ENCODE peak calls at places on chromosomes 16 and 17, in four cellular contexts. One of them, this sample, is unnamed. For H3K4me1, the result is how much of the 10 kb centered on the place peaks cover.

GRCh38 chr17:72192409-72193192 is 71.8 kb downstream of the SOX9 start:
- DNase-seq in sigmoid colon: no peak
- DNase-seq in breast epithelium: no peak
- DNase-seq in Panc1: no peak
- DNase-seq in this sample: peak

GRCh38 chr16:89922884-89923639 is at the start of gene TUBB3:
- DNase-seq in sigmoid colon: no peak
- DNase-seq in breast epithelium: no peak
- DNase-seq in Panc1: no peak
- DNase-seq in this sample: no peak

GRCh38 chr16:11748404-11749254 is 6.0 kb upstream of the TXNDC11 start:
- DNase-seq in sigmoid colon: no peak
- DNase-seq in breast epithelium: no peak
- DNase-seq in Panc1: no peak
- DNase-seq in this sample: no peak

GRCh38 chr16:65967376-65967775 is 399.1 kb upstream of the CDH5 start:
- DNase-seq in sigmoid colon: no peak
- DNase-seq in breast epithelium: no peak
- DNase-seq in Panc1: no peak
- DNase-seq in this sample: no peak

GRCh38 chr17:7043195-7043543 is 723 bp downstream of the SLC16A11 start:
- DNase-seq in sigmoid colon: no peak
- DNase-seq in breast epithelium: no peak
- DNase-seq in Panc1: no peak
- DNase-seq in this sample: no peak

GRCh38 chr17:9842057-9842758 is 16.5 kb downstream of the GLP2R start:
- DNase-seq in sigmoid colon: peak
- DNase-seq in breast epithelium: peak
- DNase-seq in Panc1: no peak
- DNase-seq in this sample: peak

GRCh38 chr17:80260791-80261158 is at the start of gene RNF213:
- DNase-seq in sigmoid colon: no peak
- DNase-seq in breast epithelium: no peak
- DNase-seq in Panc1: no peak
- DNase-seq in this sample: no peak

GRCh38 chr17:50055426-50056216 is at the start of gene ITGA3:
- DNase-seq in sigmoid colon: peak
- DNase-seq in breast epithelium: peak
- DNase-seq in Panc1: no peak
- DNase-seq in this sample: no peak

GRCh38 chr16:1877089-1877488 is 5.1 kb upstream of the MEIOB start:
- DNase-seq in sigmoid colon: peak
- DNase-seq in breast epithelium: no peak
- DNase-seq in Panc1: no peak
- DNase-seq in this sample: no peak

GRCh38 chr17:10099051-10099571 is 99.3 kb downstream of the GAS7 start:
- DNase-seq in sigmoid colon: no peak
- DNase-seq in breast epithelium: no peak
- DNase-seq in Panc1: no peak
- DNase-seq in this sample: no peak

GRCh38 chr17:77354721-77355455 is 214.1 kb downstream of the SEC14L1 start:
- DNase-seq in sigmoid colon: peak
- DNase-seq in breast epithelium: no peak
- DNase-seq in Panc1: no peak
- DNase-seq in this sample: peak

GRCh38 chr17:19728114-19728495 is 11.7 kb upstream of the SLC47A2 start:
- DNase-seq in sigmoid colon: peak
- DNase-seq in breast epithelium: peak
- DNase-seq in Panc1: no peak
- DNase-seq in this sample: no peak

GRCh38 chr17:78384479-78385175 is 6.2 kb downstream of the PGS1 start:
- DNase-seq in sigmoid colon: no peak
- DNase-seq in breast epithelium: no peak
- DNase-seq in Panc1: no peak
- DNase-seq in this sample: no peak

GRCh38 chr17:15941781-15942180 is 3.1 kb upstream of the ADORA2B start:
- DNase-seq in sigmoid colon: peak
- DNase-seq in breast epithelium: no peak
- DNase-seq in Panc1: no peak
- DNase-seq in this sample: no peak

GRCh38 chr17:33651631-33652030 is 358.5 kb upstream of the ASIC2 start:
- DNase-seq in sigmoid colon: no peak
- DNase-seq in breast epithelium: no peak
- DNase-seq in Panc1: no peak
- DNase-seq in this sample: no peak

GRCh38 chr17:73340093-73340596 is 28.3 kb upstream of the CDC42EP4 start:
- DNase-seq in sigmoid colon: peak
- DNase-seq in breast epithelium: peak
- DNase-seq in Panc1: no peak
- DNase-seq in this sample: no peak

GRCh38 chr17:11535231-11535630 is 63.0 kb upstream of the DNAH9 start:
- DNase-seq in sigmoid colon: no peak
- DNase-seq in breast epithelium: no peak
- DNase-seq in Panc1: no peak
- DNase-seq in this sample: no peak

GRCh38 chr16:50301626-50302471 is 35.5 kb downstream of the ADCY7 start:
- DNase-seq in sigmoid colon: peak
- DNase-seq in breast epithelium: no peak
- DNase-seq in Panc1: no peak
- DNase-seq in this sample: no peak

GRCh38 chr17:28365487-28365886 is 488 bp upstream of the SEBOX start:
- DNase-seq in sigmoid colon: no peak
- DNase-seq in breast epithelium: no peak
- DNase-seq in Panc1: no peak
- DNase-seq in this sample: no peak

GRCh38 chr16:68113059-68113757 is 28.0 kb downstream of the NFATC3 start:
- DNase-seq in sigmoid colon: no peak
- DNase-seq in breast epithelium: no peak
- DNase-seq in Panc1: no peak
- DNase-seq in this sample: no peak

GRCh38 chr16:68115851-68116250 is 30.7 kb downstream of the NFATC3 start:
- DNase-seq in sigmoid colon: no peak
- DNase-seq in breast epithelium: no peak
- DNase-seq in Panc1: no peak
- DNase-seq in this sample: no peak

GRCh38 chr16:68117884-68118283 is 32.7 kb downstream of the NFATC3 start:
- DNase-seq in sigmoid colon: no peak
- DNase-seq in breast epithelium: no peak
- DNase-seq in Panc1: no peak
- DNase-seq in this sample: no peak

GRCh38 chr16:68113765-68114240 is 28.6 kb downstream of the NFATC3 start:
- DNase-seq in sigmoid colon: no peak
- DNase-seq in breast epithelium: no peak
- DNase-seq in Panc1: no peak
- DNase-seq in this sample: no peak

DNA sequence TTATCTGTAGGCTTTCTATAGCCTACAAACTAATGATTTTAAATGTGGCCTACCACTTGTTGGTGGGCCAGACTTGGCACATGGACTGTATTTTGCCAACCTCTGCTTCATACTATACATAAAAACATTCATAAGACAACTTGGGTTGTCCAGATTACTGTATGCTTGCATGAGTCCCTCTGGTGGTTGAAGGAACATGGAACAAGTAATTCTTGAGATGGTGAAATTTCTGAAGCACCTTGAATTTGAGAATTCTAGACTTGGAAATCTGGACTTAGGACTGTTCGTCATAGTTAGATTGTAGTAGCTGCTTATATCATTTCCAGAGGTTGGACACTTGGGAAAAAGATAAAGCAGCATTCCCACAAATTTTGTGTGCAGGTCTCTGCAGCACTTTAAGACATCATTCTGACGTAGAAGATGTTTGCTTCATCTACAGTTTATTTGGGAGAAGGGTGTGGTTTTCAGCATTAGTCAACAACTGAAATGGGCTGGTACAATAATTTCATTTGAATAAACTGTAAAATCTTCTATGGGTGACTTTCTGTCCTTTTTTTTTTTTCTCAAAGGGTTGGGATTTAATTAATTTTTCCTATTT is 31.2 kb downstream of the NFATC3 start:
- DNase-seq in sigmoid colon: no peak
- DNase-seq in breast epithelium: no peak
- DNase-seq in Panc1: peak
- DNase-seq in this sample: no peak
- TF ChIP-seq CTCF in sigmoid colon: no peak
- TF ChIP-seq CTCF in breast epithelium: peak
- TF ChIP-seq CTCF in Panc1: no peak
- TF ChIP-seq CTCF in this sample: no peak

DNA sequence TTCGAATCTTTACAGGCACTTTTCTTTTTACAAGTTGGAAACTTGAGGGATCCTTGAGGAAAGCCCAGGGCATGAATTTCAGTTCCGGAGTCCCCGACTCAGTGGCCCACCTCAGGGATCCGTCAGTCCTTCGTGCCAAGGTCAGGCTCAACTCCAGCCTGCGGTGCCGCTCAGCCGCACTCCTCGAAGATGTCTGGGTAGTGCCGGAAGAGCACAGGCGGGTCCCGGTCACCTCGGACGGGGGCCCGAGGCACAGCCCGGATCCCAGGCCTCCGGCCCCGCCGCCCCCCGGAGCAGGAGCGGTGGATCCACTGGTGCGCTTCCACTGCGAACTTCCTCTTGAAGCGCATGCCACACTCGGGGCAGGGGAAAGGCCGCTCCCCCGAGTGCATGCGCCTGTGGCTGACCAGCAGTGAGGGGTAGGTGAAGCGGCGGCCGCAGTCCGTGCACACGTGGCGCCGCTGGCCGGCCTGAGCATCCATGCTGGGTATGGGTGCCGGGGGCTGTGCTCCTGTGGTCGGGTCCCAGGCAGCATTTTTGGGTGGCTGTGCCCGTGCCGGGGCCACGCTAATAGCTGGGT is 1.7 kb downstream of the ZNF688 start:
- DNase-seq in sigmoid colon: no peak
- DNase-seq in breast epithelium: no peak
- DNase-seq in Panc1: no peak
- DNase-seq in this sample: no peak
- H3K4me1 ChIP-seq in sigmoid colon: under half
- H3K4me1 ChIP-seq in breast epithelium: under half
- H3K4me1 ChIP-seq in Panc1: under half
- H3K4me1 ChIP-seq in this sample: half or more

GRCh38 chr16:180101-180920 is at the start of gene HBQ1:
- DNase-seq in sigmoid colon: no peak
- DNase-seq in breast epithelium: no peak
- DNase-seq in Panc1: no peak
- DNase-seq in this sample: no peak
- TF ChIP-seq CTCF in sigmoid colon: no peak
- TF ChIP-seq CTCF in breast epithelium: no peak
- TF ChIP-seq CTCF in Panc1: peak
- TF ChIP-seq CTCF in this sample: no peak

GRCh38 chr17:41532947-41533570 is 5.0 kb upstream of the KRT19 start:
- DNase-seq in sigmoid colon: no peak
- DNase-seq in breast epithelium: peak
- DNase-seq in Panc1: no peak
- DNase-seq in this sample: no peak
- H3K4me1 ChIP-seq in sigmoid colon: under half
- H3K4me1 ChIP-seq in breast epithelium: under half
- H3K4me1 ChIP-seq in Panc1: half or more
- H3K4me1 ChIP-seq in this sample: under half

DNA sequence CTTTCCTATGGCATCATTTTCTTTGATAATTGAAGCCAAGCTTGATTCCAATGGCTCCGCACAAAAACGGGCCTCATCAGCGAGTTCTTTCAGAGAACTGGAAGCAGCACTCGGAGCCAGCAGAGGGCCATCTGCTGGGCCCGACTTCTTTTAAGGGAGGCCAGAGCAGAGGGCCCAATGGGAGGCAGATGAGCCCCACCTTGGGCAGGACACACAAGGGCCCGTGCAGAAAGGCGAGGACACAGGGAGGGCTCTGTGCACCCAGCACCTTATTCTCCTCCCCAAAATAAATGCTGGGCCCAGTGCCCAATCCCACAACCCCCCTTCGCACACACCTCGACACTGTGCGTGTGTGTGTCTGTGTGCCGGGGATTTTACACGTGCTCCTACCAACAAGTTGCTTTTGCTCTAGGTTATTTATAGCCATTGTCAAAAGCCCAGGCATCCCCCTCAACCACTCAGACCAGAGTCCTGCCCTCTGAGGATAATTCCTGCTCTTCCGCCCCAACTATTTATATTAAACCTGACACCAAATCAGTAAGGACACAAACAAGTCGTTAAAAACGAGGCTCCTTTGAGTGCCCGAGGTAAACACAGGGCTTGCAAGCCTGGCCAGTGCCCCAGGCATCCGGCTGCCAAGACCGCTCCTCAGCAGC is 6.8 kb downstream of the AXIN2 start:
- DNase-seq in sigmoid colon: peak
- DNase-seq in breast epithelium: no peak
- DNase-seq in Panc1: no peak
- DNase-seq in this sample: no peak
- TF ChIP-seq CTCF in sigmoid colon: no peak
- TF ChIP-seq CTCF in breast epithelium: no peak
- TF ChIP-seq CTCF in Panc1: no peak
- TF ChIP-seq CTCF in this sample: peak

DNA sequence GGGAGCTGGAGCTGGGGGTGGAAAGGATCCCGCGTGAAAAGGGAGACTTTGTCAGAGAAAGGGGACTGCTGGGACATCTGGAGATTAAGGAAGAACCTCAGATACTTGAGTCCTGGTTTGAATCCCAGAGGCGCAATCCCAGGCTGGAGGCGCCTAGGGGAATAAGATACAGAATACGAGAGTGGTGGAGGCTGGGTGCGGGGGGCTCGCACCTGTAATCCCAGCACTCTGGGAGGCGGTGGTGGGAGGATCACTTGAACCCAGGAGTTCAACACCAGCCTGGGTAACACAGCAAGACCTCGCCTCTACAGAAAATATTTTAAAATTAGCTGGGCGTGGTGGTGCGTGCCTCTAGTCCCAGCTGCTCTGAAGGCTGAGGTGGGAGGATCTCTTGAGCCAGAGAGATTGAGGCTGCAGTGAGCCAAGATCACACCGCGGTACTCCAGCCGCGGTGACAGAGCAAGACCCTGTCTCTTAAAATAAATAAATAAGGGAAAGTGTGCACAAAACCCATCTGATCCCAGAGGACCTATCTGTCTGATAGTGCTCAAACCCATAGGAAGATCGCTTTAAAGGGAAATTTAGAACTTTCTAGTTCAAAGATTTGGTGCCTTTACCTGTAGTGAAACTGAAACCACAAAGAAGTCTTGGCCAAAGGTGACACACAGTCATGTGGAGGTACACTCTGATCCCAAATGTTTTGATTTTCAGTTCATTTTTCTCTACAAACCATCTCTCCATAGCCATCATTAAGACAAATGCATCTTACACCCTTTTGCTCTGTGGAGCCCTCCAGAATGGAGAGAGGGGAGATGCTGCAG is 625 bp upstream of the SCRN2 start:
- DNase-seq in sigmoid colon: no peak
- DNase-seq in breast epithelium: no peak
- DNase-seq in Panc1: no peak
- DNase-seq in this sample: no peak
- H3K4me1 ChIP-seq in sigmoid colon: under half
- H3K4me1 ChIP-seq in breast epithelium: under half
- H3K4me1 ChIP-seq in Panc1: under half
- H3K4me1 ChIP-seq in this sample: under half